ENCODE peak calls at places on chromosomes 5 and 9, in nine cellular contexts. N is neural crest cell, Y is retina, B is NCI-H1105, Q is fibroblast of villous mesenchyme, O is GM12891, V is lung, U is GM10248, D is GM19239. W is an unnamed sample.

GRCh38 chr5:124740991-124741583 is 5.4 kb downstream of the ZNF608 start:
- DNase-seq in N (no peak), Q (peak; percentile 90), D (no peak), O (no peak), Y (peak; percentile 53), U (no peak), B (no peak), V (no peak), W (no peak)

GRCh38 chr9:115925424-115925823 is 228.2 kb upstream of the PAPPA start:
- DNase-seq in Q (no peak), N (no peak), U (no peak), D (no peak), V (no peak), B (no peak), Y (no peak), O (no peak), W (no peak)

GRCh38 chr5:94313188-94313587 is 305.2 kb downstream of the KIAA0825 start:
- DNase-seq in Q (no peak), Y (no peak), V (no peak), O (no peak), B (no peak), D (no peak), N (no peak), U (no peak), W (no peak)

GRCh38 chr5:170923910-170924620 is 62.2 kb downstream of the RANBP17 start:
- DNase-seq in O (no peak), Y (no peak), U (no peak), D (no peak), Q (no peak), N (no peak), V (no peak), B (no peak), W (no peak)

GRCh38 chr5:126486332-126486731 is 63.1 kb downstream of the GRAMD2B start:
- DNase-seq in Y (no peak), B (no peak), U (no peak), Q (no peak), D (no peak), N (no peak), V (no peak), O (no peak), W (no peak)

GRCh38 chr5:33685873-33686550 is 205.8 kb downstream of the ADAMTS12 start:
- DNase-seq in Q (no peak), B (no peak), Y (no peak), V (no peak), D (no peak), U (no peak), O (no peak), N (no peak), W (peak; percentile 23)

GRCh38 chr5:128962211-128962610 is 3.1 kb upstream of the SLC27A6 start:
- DNase-seq in B (no peak), V (no peak), D (no peak), U (no peak), O (no peak), N (no peak), Q (no peak), Y (no peak), W (no peak)

GRCh38 chr5:10220253-10220652 is 29.4 kb downstream of the ATPSCKMT start:
- DNase-seq in V (no peak), Y (no peak), B (no peak), O (no peak), D (no peak), U (no peak), N (no peak), Q (no peak), W (no peak)

GRCh38 chr9:127720865-127721227 is 5.0 kb downstream of the TTC16 start:
- DNase-seq in N (no peak), D (no peak), O (no peak), B (no peak), Q (no peak), U (no peak), Y (no peak), V (no peak), W (no peak)

W was measured in GM06990.